ENCODE peak calls at places on chromosome 11, in nine cellular contexts. One of them, this sample, is unnamed.

GRCh38 chr11:27719575-27719925 is 19.3 kb upstream of the BDNF start:
- DNase-seq in iPS-NIHi11: peak; percentile 26
- DNase-seq in choroid plexus epithelial cell: no peak
- DNase-seq in CD8-positive, alpha-beta memory T cell: no peak
- DNase-seq in stimulated activated CD4-positive, alpha-beta T cell treated with anti-CD3 and anti-CD28 coated beads, Interleukin-15, amount 100 ng/mL, for 24 hours: no peak
- DNase-seq in brain microvascular endothelial cell: no peak
- DNase-seq in NCI-H69: peak; percentile 65
- DNase-seq in NT2/D1: no peak
- DNase-seq in left colon: no peak
- DNase-seq in this sample: no peak

GRCh38 chr11:206002-206384 is 1.2 kb downstream of the BET1L start:
- DNase-seq in iPS-NIHi11: no peak
- DNase-seq in choroid plexus epithelial cell: no peak
- DNase-seq in CD8-positive, alpha-beta memory T cell: no peak
- DNase-seq in stimulated activated CD4-positive, alpha-beta T cell treated with anti-CD3 and anti-CD28 coated beads, Interleukin-15, amount 100 ng/mL, for 24 hours: no peak
- DNase-seq in brain microvascular endothelial cell: no peak
- DNase-seq in NCI-H69: no peak
- DNase-seq in NT2/D1: no peak
- DNase-seq in left colon: no peak
- DNase-seq in this sample: no peak

GRCh38 chr11:118251858-118252652 is at the start of gene MPZL3:
- DNase-seq in iPS-NIHi11: peak; percentile 82
- DNase-seq in choroid plexus epithelial cell: peak; percentile 67
- DNase-seq in CD8-positive, alpha-beta memory T cell: peak; percentile 90
- DNase-seq in stimulated activated CD4-positive, alpha-beta T cell treated with anti-CD3 and anti-CD28 coated beads, Interleukin-15, amount 100 ng/mL, for 24 hours: peak; percentile 87
- DNase-seq in brain microvascular endothelial cell: peak; percentile 47
- DNase-seq in NCI-H69: peak; percentile 99
- DNase-seq in NT2/D1: peak; percentile 79
- DNase-seq in left colon: peak; percentile 96
- DNase-seq in this sample: peak; percentile 51

GRCh38 chr11:85930879-85931366 is 75.7 kb downstream of the CCDC83 start:
- DNase-seq in iPS-NIHi11: no peak
- DNase-seq in choroid plexus epithelial cell: no peak
- DNase-seq in CD8-positive, alpha-beta memory T cell: no peak
- DNase-seq in stimulated activated CD4-positive, alpha-beta T cell treated with anti-CD3 and anti-CD28 coated beads, Interleukin-15, amount 100 ng/mL, for 24 hours: no peak
- DNase-seq in brain microvascular endothelial cell: no peak
- DNase-seq in NCI-H69: peak; percentile 97
- DNase-seq in NT2/D1: no peak
- DNase-seq in left colon: no peak
- DNase-seq in this sample: no peak

GRCh38 chr11:6333112-6333511 is 12.8 kb upstream of the CAVIN3 start:
- DNase-seq in iPS-NIHi11: no peak
- DNase-seq in choroid plexus epithelial cell: no peak
- DNase-seq in CD8-positive, alpha-beta memory T cell: no peak
- DNase-seq in stimulated activated CD4-positive, alpha-beta T cell treated with anti-CD3 and anti-CD28 coated beads, Interleukin-15, amount 100 ng/mL, for 24 hours: no peak
- DNase-seq in brain microvascular endothelial cell: no peak
- DNase-seq in NCI-H69: peak; percentile 67
- DNase-seq in NT2/D1: no peak
- DNase-seq in left colon: no peak
- DNase-seq in this sample: no peak

GRCh38 chr11:5285703-5286102 is 16.0 kb upstream of the HBE1 start:
- DNase-seq in iPS-NIHi11: no peak
- DNase-seq in choroid plexus epithelial cell: no peak
- DNase-seq in CD8-positive, alpha-beta memory T cell: no peak
- DNase-seq in stimulated activated CD4-positive, alpha-beta T cell treated with anti-CD3 and anti-CD28 coated beads, Interleukin-15, amount 100 ng/mL, for 24 hours: no peak
- DNase-seq in brain microvascular endothelial cell: no peak
- DNase-seq in NCI-H69: no peak
- DNase-seq in NT2/D1: no peak
- DNase-seq in left colon: no peak
- DNase-seq in this sample: no peak

GRCh38 chr11:22193348-22194051 is 615 bp downstream of the ANO5 start:
- DNase-seq in iPS-NIHi11: peak; percentile 60
- DNase-seq in choroid plexus epithelial cell: no peak
- DNase-seq in CD8-positive, alpha-beta memory T cell: no peak
- DNase-seq in stimulated activated CD4-positive, alpha-beta T cell treated with anti-CD3 and anti-CD28 coated beads, Interleukin-15, amount 100 ng/mL, for 24 hours: peak; percentile 1
- DNase-seq in brain microvascular endothelial cell: no peak
- DNase-seq in NCI-H69: peak; percentile 83
- DNase-seq in NT2/D1: peak; percentile 3
- DNase-seq in left colon: peak; percentile 27
- DNase-seq in this sample: peak; percentile 8

GRCh38 chr11:44980533-44981427 is 30.1 kb upstream of the TP53I11 start:
- DNase-seq in iPS-NIHi11: no peak
- DNase-seq in choroid plexus epithelial cell: no peak
- DNase-seq in CD8-positive, alpha-beta memory T cell: no peak
- DNase-seq in stimulated activated CD4-positive, alpha-beta T cell treated with anti-CD3 and anti-CD28 coated beads, Interleukin-15, amount 100 ng/mL, for 24 hours: no peak
- DNase-seq in brain microvascular endothelial cell: no peak
- DNase-seq in NCI-H69: peak; percentile 27
- DNase-seq in NT2/D1: no peak
- DNase-seq in left colon: peak; percentile 56
- DNase-seq in this sample: no peak

GRCh38 chr11:123020968-123021367 is 39.3 kb upstream of the BSX start:
- DNase-seq in iPS-NIHi11: peak; percentile 78
- DNase-seq in choroid plexus epithelial cell: peak; percentile 81
- DNase-seq in CD8-positive, alpha-beta memory T cell: peak; percentile 18
- DNase-seq in stimulated activated CD4-positive, alpha-beta T cell treated with anti-CD3 and anti-CD28 coated beads, Interleukin-15, amount 100 ng/mL, for 24 hours: peak; percentile 31
- DNase-seq in brain microvascular endothelial cell: peak; percentile 49
- DNase-seq in NCI-H69: peak; percentile 84
- DNase-seq in NT2/D1: peak; percentile 62
- DNase-seq in left colon: no peak
- DNase-seq in this sample: peak; percentile 19

GRCh38 chr11:30196400-30197206 is 34.2 kb upstream of the FSHB start:
- DNase-seq in iPS-NIHi11: peak; percentile 69
- DNase-seq in choroid plexus epithelial cell: peak; percentile 66
- DNase-seq in CD8-positive, alpha-beta memory T cell: peak; percentile 12
- DNase-seq in stimulated activated CD4-positive, alpha-beta T cell treated with anti-CD3 and anti-CD28 coated beads, Interleukin-15, amount 100 ng/mL, for 24 hours: peak; percentile 63
- DNase-seq in brain microvascular endothelial cell: peak; percentile 53
- DNase-seq in NCI-H69: peak; percentile 66
- DNase-seq in NT2/D1: peak; percentile 46
- DNase-seq in left colon: peak; percentile 36
- DNase-seq in this sample: peak; percentile 6

GRCh38 chr11:22778642-22779041 is 51.0 kb downstream of the SVIP start:
- DNase-seq in iPS-NIHi11: no peak
- DNase-seq in choroid plexus epithelial cell: peak; percentile 5
- DNase-seq in CD8-positive, alpha-beta memory T cell: no peak
- DNase-seq in stimulated activated CD4-positive, alpha-beta T cell treated with anti-CD3 and anti-CD28 coated beads, Interleukin-15, amount 100 ng/mL, for 24 hours: no peak
- DNase-seq in brain microvascular endothelial cell: no peak
- DNase-seq in NCI-H69: peak; percentile 65
- DNase-seq in NT2/D1: no peak
- DNase-seq in left colon: no peak
- DNase-seq in this sample: no peak

GRCh38 chr11:812390-812789 is 2.6 kb downstream of the RPLP2 start:
- DNase-seq in iPS-NIHi11: no peak
- DNase-seq in choroid plexus epithelial cell: no peak
- DNase-seq in CD8-positive, alpha-beta memory T cell: no peak
- DNase-seq in stimulated activated CD4-positive, alpha-beta T cell treated with anti-CD3 and anti-CD28 coated beads, Interleukin-15, amount 100 ng/mL, for 24 hours: no peak
- DNase-seq in brain microvascular endothelial cell: no peak
- DNase-seq in NCI-H69: no peak
- DNase-seq in NT2/D1: no peak
- DNase-seq in left colon: no peak
- DNase-seq in this sample: no peak

GRCh38 chr11:44927174-44927661 is 23.5 kb downstream of the TP53I11 start:
- DNase-seq in iPS-NIHi11: peak; percentile 87
- DNase-seq in choroid plexus epithelial cell: peak; percentile 77
- DNase-seq in CD8-positive, alpha-beta memory T cell: peak; percentile 28
- DNase-seq in stimulated activated CD4-positive, alpha-beta T cell treated with anti-CD3 and anti-CD28 coated beads, Interleukin-15, amount 100 ng/mL, for 24 hours: peak; percentile 76
- DNase-seq in brain microvascular endothelial cell: peak; percentile 48
- DNase-seq in NCI-H69: peak; percentile 92
- DNase-seq in NT2/D1: peak; percentile 89
- DNase-seq in left colon: peak; percentile 53
- DNase-seq in this sample: peak; percentile 47

GRCh38 chr11:128905345-128906184 is 14.4 kb downstream of the KCNJ5 start:
- DNase-seq in iPS-NIHi11: peak; percentile 84
- DNase-seq in choroid plexus epithelial cell: peak; percentile 28
- DNase-seq in CD8-positive, alpha-beta memory T cell: peak; percentile 45
- DNase-seq in stimulated activated CD4-positive, alpha-beta T cell treated with anti-CD3 and anti-CD28 coated beads, Interleukin-15, amount 100 ng/mL, for 24 hours: peak; percentile 59
- DNase-seq in brain microvascular endothelial cell: no peak
- DNase-seq in NCI-H69: peak; percentile 82
- DNase-seq in NT2/D1: peak; percentile 40
- DNase-seq in left colon: no peak
- DNase-seq in this sample: no peak